ENCODE peak calls at places on chromosomes 13 and 19, in four cellular contexts. U, H, L and T are unnamed samples.

GRCh38 chr19:44758596-44758995 is 10.1 kb downstream of the BCL3 start:
- DNase-seq in L (no peak), H (no peak), U (no peak), T (no peak)

GRCh38 chr13:33611016-33611805 is 206.7 kb upstream of the RFC3 start:
- DNase-seq in L (no peak), U (no peak), H (peak), T (peak)

GRCh38 chr13:48976677-48977625 is 1.2 kb downstream of the FNDC3A start:
- DNase-seq in U (peak), H (no peak), L (peak), T (peak)

GRCh38 chr19:56476671-56477428 is at the start of gene ZNF667:
- DNase-seq in U (peak), L (peak), H (no peak), T (no peak)

GRCh38 chr13:106753241-106753640 is 185.3 kb upstream of the ARGLU1 start:
- DNase-seq in L (no peak), U (no peak), H (no peak), T (no peak)

GRCh38 chr19:14471436-14472187 is 3.5 kb downstream of the PTGER1 start:
- DNase-seq in U (no peak), L (no peak), H (no peak), T (no peak)

GRCh38 chr19:14580623-14581237 is 2.2 kb upstream of the CLEC17A start:
- DNase-seq in U (no peak), H (no peak), L (peak), T (no peak)

GRCh38 chr13:46586766-46587509 is 34.0 kb downstream of the LRCH1 start:
- DNase-seq in L (no peak), U (no peak), H (no peak), T (no peak)

GRCh38 chr19:18741566-18742121 is 49.5 kb downstream of the COMP start:
- DNase-seq in H (peak), L (no peak), U (no peak), T (peak)